ENCODE peak calls at places on chromosomes 7 and 10, in ten cellular contexts. Q is gastrocnemius medialis, E is A549, S is tibial artery, N is left ventricle myocardium inferior, U is transverse colon, X is heart left ventricle, D is fibroblast of lung, V is IMR-90, W is cardiac muscle cell. Y is an unnamed sample.

GRCh38 chr10:88896336-88897018 is 16.4 kb downstream of the STAMBPL1 start:
- DNase-seq in U (peak), E (peak), Q (no peak), N (no peak), W (no peak), D (no peak), V (no peak), S (no peak), X (no peak), Y (no peak)

GRCh38 chr10:132637477-132638129 is 100.0 kb downstream of the INPP5A start:
- DNase-seq in V (peak), N (peak), S (no peak), X (no peak), E (peak), Q (peak), U (no peak), W (peak), D (peak), Y (peak)

GRCh38 chr7:49119706-49120105 is 195.4 kb downstream of the CDC14C start:
- DNase-seq in Q (no peak), W (no peak), D (no peak), E (no peak), U (no peak), N (no peak), S (no peak), X (no peak), V (no peak), Y (no peak)

GRCh38 chr7:99899830-99900519 is 19.4 kb downstream of the TRIM4 start:
- DNase-seq in X (no peak), V (no peak), N (no peak), S (no peak), Q (no peak), D (no peak), E (no peak), U (no peak), W (no peak), Y (no peak)

GRCh38 chr7:16933296-16934248 is 51.8 kb upstream of the AGR3 start:
- DNase-seq in W (no peak), D (peak), V (no peak), X (no peak), U (no peak), S (peak), N (no peak), Q (peak), E (no peak), Y (no peak)

GRCh38 chr7:137930616-137931015 is 71.3 kb downstream of the CREB3L2 start:
- DNase-seq in X (no peak), D (peak), V (peak), W (peak), U (no peak), S (no peak), Q (no peak), E (peak), N (no peak), Y (peak)

GRCh38 chr10:129850790-129851189 is 113.3 kb downstream of the EBF3 start:
- DNase-seq in N (no peak), Q (no peak), V (no peak), W (no peak), D (no peak), U (no peak), S (no peak), X (no peak), E (no peak), Y (no peak)

GRCh38 chr7:27185708-27186449 is 847 bp upstream of the HOXA11 start:
- DNase-seq in W (no peak), D (no peak), V (no peak), Q (peak), S (peak), U (peak), N (no peak), X (no peak), E (no peak), Y (no peak)

GRCh38 chr7:149097088-149097487 is 6.6 kb upstream of the ZNF786 start:
- DNase-seq in X (no peak), U (no peak), D (peak), E (no peak), S (no peak), W (no peak), Q (no peak), V (peak), N (no peak), Y (no peak)

GRCh38 chr7:72447465-72448204 is 35.5 kb upstream of the CALN1 start:
- DNase-seq in Q (no peak), E (no peak), V (no peak), U (no peak), X (no peak), S (no peak), D (no peak), W (no peak), N (no peak), Y (no peak)
- TF ChIP-seq CTCF in Q (no peak), E (no peak), V (no peak), U (no peak), X (no peak), S (no peak), D (no peak), W (no peak), N (no peak), Y (no peak)

GRCh38 chr7:134320201-134320600 is 3.5 kb upstream of the SLC35B4 start:
- DNase-seq in N (no peak), S (no peak), V (peak), W (no peak), E (no peak), X (no peak), D (peak), U (no peak), Q (no peak), Y (no peak)

GRCh38 chr7:134316539-134317344 is at the start of gene SLC35B4:
- DNase-seq in U (peak), S (peak), D (peak), E (peak), W (peak), X (peak), V (peak), N (peak), Q (peak), Y (peak)

GRCh38 chr7:134318443-134318842 is 1.7 kb upstream of the SLC35B4 start:
- DNase-seq in U (no peak), Q (no peak), N (no peak), S (no peak), D (no peak), X (no peak), W (no peak), V (no peak), E (no peak), Y (no peak)

GRCh38 chr7:134315679-134316538 is 821 bp downstream of the SLC35B4 start:
- DNase-seq in D (peak), S (no peak), X (no peak), V (peak), Q (no peak), U (no peak), N (no peak), E (peak), W (peak), Y (no peak)

DNA sequence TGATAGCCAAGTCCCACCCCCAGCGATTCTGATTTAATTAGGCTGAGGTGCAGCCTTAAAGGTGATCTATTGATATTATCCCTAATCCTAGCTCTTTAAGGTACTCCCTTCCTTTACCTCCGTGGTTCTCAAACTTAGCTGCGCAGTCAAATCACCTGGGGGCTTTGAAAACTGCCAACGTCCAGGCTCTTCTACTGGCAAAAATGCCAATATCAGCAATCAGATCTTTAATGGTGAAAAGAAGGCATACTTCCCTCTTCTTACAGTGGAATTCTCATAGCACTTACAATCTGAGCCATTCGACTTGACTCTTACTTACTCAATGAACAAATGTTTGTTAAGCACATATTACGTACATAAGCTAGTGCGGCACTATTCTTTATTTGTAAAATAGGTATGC is 704 bp upstream of the SLC35B4 start:
- DNase-seq in N (no peak), Q (no peak), U (no peak), S (no peak), D (no peak), W (no peak), V (no peak), X (no peak), E (no peak), Y (no peak)
- H3K27ac ChIP-seq in N (peak), Q (peak), U (peak), S (peak), D (no peak), W (no peak), V (no peak), X (peak), E (peak), Y (no peak)

GRCh38 chr10:126161691-126162090 is 226.6 kb downstream of the ADAM12 start:
- DNase-seq in N (no peak), X (no peak), S (no peak), U (no peak), E (no peak), D (no peak), W (no peak), Q (no peak), V (no peak), Y (no peak)

GRCh38 chr10:126158537-126158936 is 229.7 kb downstream of the ADAM12 start:
- DNase-seq in U (no peak), X (no peak), N (no peak), E (no peak), W (no peak), V (no peak), D (no peak), Q (no peak), S (no peak), Y (no peak)

GRCh38 chr10:126158090-126158489 is 230.2 kb downstream of the ADAM12 start:
- DNase-seq in V (no peak), N (no peak), E (no peak), X (no peak), Q (no peak), W (no peak), D (no peak), U (no peak), S (no peak), Y (no peak)

GRCh38 chr10:126160571-126160970 is 227.7 kb downstream of the ADAM12 start:
- DNase-seq in X (no peak), E (no peak), W (no peak), U (no peak), N (no peak), Q (no peak), S (no peak), V (no peak), D (no peak), Y (no peak)

GRCh38 chr10:126160971-126161630 is 227.2 kb downstream of the ADAM12 start:
- DNase-seq in X (no peak), N (no peak), S (no peak), U (no peak), D (no peak), V (peak), Q (no peak), E (peak), W (peak), Y (no peak)
- TF ChIP-seq CTCF in X (no peak), N (peak), S (no peak), U (peak), D (peak), V (peak), Q (no peak), E (peak), W (peak), Y (no peak)

GRCh38 chr10:61869772-61870520 is 31.6 kb upstream of the ARID5B start:
- DNase-seq in S (no peak), X (no peak), U (no peak), Q (no peak), V (peak), D (peak), W (peak), N (no peak), E (no peak), Y (peak)
- H3K27ac ChIP-seq in S (no peak), X (no peak), U (peak), Q (no peak), V (peak), D (peak), W (no peak), N (no peak), E (no peak), Y (peak)

GRCh38 chr7:80916770-80917681 is 1.8 kb downstream of the SEMA3C start:
- DNase-seq in Q (no peak), E (peak), D (peak), W (peak), X (no peak), S (no peak), U (no peak), N (no peak), V (peak), Y (no peak)
- TF ChIP-seq CTCF in Q (no peak), E (peak), D (peak), W (peak), X (no peak), S (no peak), U (peak), N (peak), V (peak), Y (peak)

DNA sequence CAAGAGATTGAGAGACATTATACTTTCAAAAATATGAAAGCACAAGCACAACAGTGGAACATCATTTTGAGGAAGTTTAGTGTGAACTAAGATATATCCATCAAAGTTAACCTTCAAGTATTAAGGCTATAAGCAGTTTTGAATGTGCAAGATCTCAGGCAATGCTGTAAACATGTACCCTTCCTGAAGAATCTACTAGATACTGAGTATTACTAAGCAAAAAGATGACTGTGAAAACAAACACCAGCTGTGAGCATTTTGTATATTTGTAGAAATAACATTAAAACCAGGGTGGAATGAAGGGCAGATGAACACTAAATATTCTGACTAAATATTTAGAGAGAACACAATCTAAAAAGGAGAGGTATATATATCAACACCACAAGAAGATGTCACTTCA is 41.3 kb upstream of the ADRA2A start:
- DNase-seq in Q (no peak), N (no peak), U (no peak), V (peak), E (no peak), S (no peak), X (no peak), W (no peak), D (peak), Y (no peak)
- H3K27ac ChIP-seq in Q (no peak), N (no peak), U (no peak), V (no peak), E (no peak), S (no peak), X (no peak), W (no peak), D (no peak), Y (no peak)

GRCh38 chr7:4682621-4683042 is 537 bp downstream of the FOXK1 start:
- DNase-seq in Q (peak), N (peak), V (peak), X (peak), E (peak), U (peak), S (peak), W (peak), D (peak), Y (no peak)
- TF ChIP-seq CTCF in Q (no peak), N (no peak), V (peak), X (no peak), E (peak), U (no peak), S (no peak), W (peak), D (no peak), Y (no peak)

Y was measured in AG04450.